ENCODE peak calls at places on chromosomes 5 and 9, in seven cellular contexts. One of them, this sample, is unnamed.

GRCh38 chr9:36928670-36929349 is 105.3 kb downstream of the PAX5 start:
- DNase-seq in activated CD4-positive, alpha-beta T cell treated with anti-CD3 and anti-CD28 coated beads for 24 hours: no peak
- DNase-seq in amygdala: no peak
- DNase-seq in Daoy: peak
- DNase-seq in GM19239: no peak
- DNase-seq in AG09319: no peak
- DNase-seq in ureter: no peak
- DNase-seq in this sample: no peak

GRCh38 chr9:95363051-95363841 is 45.7 kb upstream of the FANCC start:
- DNase-seq in activated CD4-positive, alpha-beta T cell treated with anti-CD3 and anti-CD28 coated beads for 24 hours: no peak
- DNase-seq in amygdala: no peak
- DNase-seq in Daoy: no peak
- DNase-seq in GM19239: no peak
- DNase-seq in AG09319: no peak
- DNase-seq in ureter: no peak
- DNase-seq in this sample: no peak

GRCh38 chr9:21096172-21096900 is 18.6 kb upstream of the IFNB1 start:
- DNase-seq in activated CD4-positive, alpha-beta T cell treated with anti-CD3 and anti-CD28 coated beads for 24 hours: peak
- DNase-seq in amygdala: no peak
- DNase-seq in Daoy: no peak
- DNase-seq in GM19239: peak
- DNase-seq in AG09319: peak
- DNase-seq in ureter: no peak
- DNase-seq in this sample: no peak

GRCh38 chr5:101915559-101915958 is 380.5 kb downstream of the SLCO4C1 start:
- DNase-seq in activated CD4-positive, alpha-beta T cell treated with anti-CD3 and anti-CD28 coated beads for 24 hours: no peak
- DNase-seq in amygdala: no peak
- DNase-seq in Daoy: no peak
- DNase-seq in GM19239: no peak
- DNase-seq in AG09319: no peak
- DNase-seq in ureter: no peak
- DNase-seq in this sample: no peak

GRCh38 chr5:93545872-93546271 is 35.1 kb downstream of the NR2F1-AS1 start:
- DNase-seq in activated CD4-positive, alpha-beta T cell treated with anti-CD3 and anti-CD28 coated beads for 24 hours: no peak
- DNase-seq in amygdala: no peak
- DNase-seq in Daoy: no peak
- DNase-seq in GM19239: no peak
- DNase-seq in AG09319: no peak
- DNase-seq in ureter: no peak
- DNase-seq in this sample: no peak

GRCh38 chr9:128863647-128864046 is 18.1 kb downstream of the KYAT1 start:
- DNase-seq in activated CD4-positive, alpha-beta T cell treated with anti-CD3 and anti-CD28 coated beads for 24 hours: peak
- DNase-seq in amygdala: peak
- DNase-seq in Daoy: peak
- DNase-seq in GM19239: peak
- DNase-seq in AG09319: no peak
- DNase-seq in ureter: peak
- DNase-seq in this sample: peak

GRCh38 chr5:43193171-43193951 is 1.3 kb downstream of the NIM1K start:
- DNase-seq in activated CD4-positive, alpha-beta T cell treated with anti-CD3 and anti-CD28 coated beads for 24 hours: peak
- DNase-seq in amygdala: peak
- DNase-seq in Daoy: peak
- DNase-seq in GM19239: peak
- DNase-seq in AG09319: peak
- DNase-seq in ureter: peak
- DNase-seq in this sample: no peak

GRCh38 chr9:124216474-124217176 is 41.1 kb upstream of the NEK6 start:
- DNase-seq in activated CD4-positive, alpha-beta T cell treated with anti-CD3 and anti-CD28 coated beads for 24 hours: peak
- DNase-seq in amygdala: peak
- DNase-seq in Daoy: no peak
- DNase-seq in GM19239: no peak
- DNase-seq in AG09319: no peak
- DNase-seq in ureter: no peak
- DNase-seq in this sample: no peak

GRCh38 chr5:120567066-120567465 is 103.0 kb downstream of the PRR16 start:
- DNase-seq in activated CD4-positive, alpha-beta T cell treated with anti-CD3 and anti-CD28 coated beads for 24 hours: no peak
- DNase-seq in amygdala: no peak
- DNase-seq in Daoy: no peak
- DNase-seq in GM19239: no peak
- DNase-seq in AG09319: no peak
- DNase-seq in ureter: no peak
- DNase-seq in this sample: no peak

GRCh38 chr9:87667164-87667738 is 58.7 kb upstream of the CTSL start:
- DNase-seq in activated CD4-positive, alpha-beta T cell treated with anti-CD3 and anti-CD28 coated beads for 24 hours: no peak
- DNase-seq in amygdala: no peak
- DNase-seq in Daoy: peak
- DNase-seq in GM19239: no peak
- DNase-seq in AG09319: no peak
- DNase-seq in ureter: no peak
- DNase-seq in this sample: no peak

GRCh38 chr5:169429044-169429443 is 128.1 kb upstream of the SLIT3 start:
- DNase-seq in activated CD4-positive, alpha-beta T cell treated with anti-CD3 and anti-CD28 coated beads for 24 hours: no peak
- DNase-seq in amygdala: no peak
- DNase-seq in Daoy: no peak
- DNase-seq in GM19239: no peak
- DNase-seq in AG09319: no peak
- DNase-seq in ureter: no peak
- DNase-seq in this sample: no peak

GRCh38 chr5:82330506-82330905 is 52.4 kb upstream of the RPS23 start:
- DNase-seq in activated CD4-positive, alpha-beta T cell treated with anti-CD3 and anti-CD28 coated beads for 24 hours: no peak
- DNase-seq in amygdala: no peak
- DNase-seq in Daoy: no peak
- DNase-seq in GM19239: no peak
- DNase-seq in AG09319: no peak
- DNase-seq in ureter: no peak
- DNase-seq in this sample: no peak

GRCh38 chr5:99955006-99955405 is 580.2 kb upstream of the FAM174A start:
- DNase-seq in activated CD4-positive, alpha-beta T cell treated with anti-CD3 and anti-CD28 coated beads for 24 hours: no peak
- DNase-seq in amygdala: no peak
- DNase-seq in Daoy: no peak
- DNase-seq in GM19239: no peak
- DNase-seq in AG09319: no peak
- DNase-seq in ureter: no peak
- DNase-seq in this sample: peak

GRCh38 chr5:178388381-178389030 is 155.9 kb upstream of the PHYKPL start:
- DNase-seq in activated CD4-positive, alpha-beta T cell treated with anti-CD3 and anti-CD28 coated beads for 24 hours: no peak
- DNase-seq in amygdala: no peak
- DNase-seq in Daoy: peak
- DNase-seq in GM19239: no peak
- DNase-seq in AG09319: no peak
- DNase-seq in ureter: no peak
- DNase-seq in this sample: no peak

GRCh38 chr9:128081052-128081451 is 13.0 kb downstream of the SLC25A25 start:
- DNase-seq in activated CD4-positive, alpha-beta T cell treated with anti-CD3 and anti-CD28 coated beads for 24 hours: no peak
- DNase-seq in amygdala: no peak
- DNase-seq in Daoy: no peak
- DNase-seq in GM19239: no peak
- DNase-seq in AG09319: peak
- DNase-seq in ureter: no peak
- DNase-seq in this sample: no peak

GRCh38 chr5:87649455-87649854 is 236.7 kb upstream of the CCNH start:
- DNase-seq in activated CD4-positive, alpha-beta T cell treated with anti-CD3 and anti-CD28 coated beads for 24 hours: no peak
- DNase-seq in amygdala: no peak
- DNase-seq in Daoy: no peak
- DNase-seq in GM19239: no peak
- DNase-seq in AG09319: no peak
- DNase-seq in ureter: no peak
- DNase-seq in this sample: no peak

GRCh38 chr9:134897584-134898170 is 17.1 kb downstream of the FCN2 start:
- DNase-seq in activated CD4-positive, alpha-beta T cell treated with anti-CD3 and anti-CD28 coated beads for 24 hours: no peak
- DNase-seq in amygdala: no peak
- DNase-seq in Daoy: no peak
- DNase-seq in GM19239: no peak
- DNase-seq in AG09319: no peak
- DNase-seq in ureter: no peak
- DNase-seq in this sample: no peak

GRCh38 chr5:145944328-145944727 is 8.0 kb downstream of the SH3RF2 start:
- DNase-seq in activated CD4-positive, alpha-beta T cell treated with anti-CD3 and anti-CD28 coated beads for 24 hours: no peak
- DNase-seq in amygdala: no peak
- DNase-seq in Daoy: no peak
- DNase-seq in GM19239: no peak
- DNase-seq in AG09319: no peak
- DNase-seq in ureter: no peak
- DNase-seq in this sample: no peak

GRCh38 chr5:128513816-128514215 is 24.2 kb downstream of the FBN2 start:
- DNase-seq in activated CD4-positive, alpha-beta T cell treated with anti-CD3 and anti-CD28 coated beads for 24 hours: no peak
- DNase-seq in amygdala: no peak
- DNase-seq in Daoy: no peak
- DNase-seq in GM19239: no peak
- DNase-seq in AG09319: no peak
- DNase-seq in ureter: no peak
- DNase-seq in this sample: no peak

GRCh38 chr9:114424126-114424525 is 36.3 kb upstream of the AKNA start:
- DNase-seq in activated CD4-positive, alpha-beta T cell treated with anti-CD3 and anti-CD28 coated beads for 24 hours: no peak
- DNase-seq in amygdala: no peak
- DNase-seq in Daoy: no peak
- DNase-seq in GM19239: no peak
- DNase-seq in AG09319: no peak
- DNase-seq in ureter: no peak
- DNase-seq in this sample: no peak

GRCh38 chr9:4510546-4511322 is 20.5 kb downstream of the SLC1A1 start:
- DNase-seq in activated CD4-positive, alpha-beta T cell treated with anti-CD3 and anti-CD28 coated beads for 24 hours: no peak
- DNase-seq in amygdala: no peak
- DNase-seq in Daoy: no peak
- DNase-seq in GM19239: no peak
- DNase-seq in AG09319: no peak
- DNase-seq in ureter: no peak
- DNase-seq in this sample: no peak